ENCODE peak calls at places on chromosomes 5 and 9, in seven cellular contexts. One of them, this sample, is unnamed.

GRCh38 chr9:94697972-94698581 is 28.4 kb upstream of the AOPEP start:
- DNase-seq in A549: no peak
- DNase-seq in K562: no peak
- DNase-seq in body of pancreas: no peak
- DNase-seq in uterus: no peak
- DNase-seq in ovary: no peak
- DNase-seq in endothelial cell of umbilical vein: no peak
- DNase-seq in this sample: no peak

GRCh38 chr9:19151425-19152159 is 24.3 kb upstream of the PLIN2 start:
- DNase-seq in K562: no peak
- DNase-seq in ovary: no peak
- DNase-seq in body of pancreas: no peak
- DNase-seq in A549: no peak
- DNase-seq in endothelial cell of umbilical vein: no peak
- DNase-seq in uterus: no peak
- DNase-seq in this sample: no peak

GRCh38 chr5:81838307-81838906 is 87.5 kb upstream of the SSBP2 start:
- DNase-seq in A549: peak
- DNase-seq in body of pancreas: no peak
- DNase-seq in K562: peak
- DNase-seq in uterus: no peak
- DNase-seq in ovary: no peak
- DNase-seq in endothelial cell of umbilical vein: peak
- DNase-seq in this sample: no peak

GRCh38 chr5:43050384-43050783 is 10.3 kb upstream of the ANXA2R start:
- DNase-seq in A549: no peak
- DNase-seq in K562: no peak
- DNase-seq in endothelial cell of umbilical vein: no peak
- DNase-seq in ovary: no peak
- DNase-seq in uterus: no peak
- DNase-seq in body of pancreas: no peak
- DNase-seq in this sample: no peak

GRCh38 chr5:132214491-132214890 is 13.2 kb downstream of the P4HA2 start:
- DNase-seq in body of pancreas: no peak
- DNase-seq in K562: no peak
- DNase-seq in A549: no peak
- DNase-seq in uterus: no peak
- DNase-seq in endothelial cell of umbilical vein: no peak
- DNase-seq in ovary: no peak
- DNase-seq in this sample: peak

GRCh38 chr9:80701061-80701460 is 988.3 kb downstream of the TLE1 start:
- DNase-seq in A549: no peak
- DNase-seq in endothelial cell of umbilical vein: no peak
- DNase-seq in uterus: no peak
- DNase-seq in body of pancreas: no peak
- DNase-seq in K562: no peak
- DNase-seq in ovary: no peak
- DNase-seq in this sample: no peak

GRCh38 chr5:112548246-112548982 is 129.3 kb upstream of the EPB41L4A start:
- DNase-seq in body of pancreas: no peak
- DNase-seq in ovary: no peak
- DNase-seq in uterus: no peak
- DNase-seq in K562: peak
- DNase-seq in endothelial cell of umbilical vein: peak
- DNase-seq in A549: peak
- DNase-seq in this sample: no peak

GRCh38 chr5:62288118-62288517 is 17.9 kb upstream of the KIF2A start:
- DNase-seq in A549: no peak
- DNase-seq in K562: no peak
- DNase-seq in endothelial cell of umbilical vein: no peak
- DNase-seq in uterus: no peak
- DNase-seq in ovary: no peak
- DNase-seq in body of pancreas: no peak
- DNase-seq in this sample: no peak

GRCh38 chr5:62331921-62332320 is 25.9 kb downstream of the KIF2A start:
- DNase-seq in ovary: no peak
- DNase-seq in body of pancreas: no peak
- DNase-seq in A549: no peak
- DNase-seq in K562: no peak
- DNase-seq in uterus: no peak
- DNase-seq in endothelial cell of umbilical vein: no peak
- DNase-seq in this sample: no peak

GRCh38 chr5:54905942-54906537 is 79.4 kb downstream of the ESM1 start:
- DNase-seq in A549: peak
- DNase-seq in body of pancreas: peak
- DNase-seq in uterus: peak
- DNase-seq in ovary: peak
- DNase-seq in K562: peak
- DNase-seq in endothelial cell of umbilical vein: peak
- DNase-seq in this sample: peak

GRCh38 chr5:41770799-41771198 is 99.4 kb downstream of the OXCT1 start:
- DNase-seq in K562: no peak
- DNase-seq in endothelial cell of umbilical vein: no peak
- DNase-seq in ovary: no peak
- DNase-seq in A549: no peak
- DNase-seq in body of pancreas: no peak
- DNase-seq in uterus: no peak
- DNase-seq in this sample: no peak

GRCh38 chr9:94612071-94612470 is 18.4 kb upstream of the FBP2 start:
- DNase-seq in endothelial cell of umbilical vein: no peak
- DNase-seq in ovary: no peak
- DNase-seq in K562: no peak
- DNase-seq in uterus: no peak
- DNase-seq in A549: no peak
- DNase-seq in body of pancreas: peak
- DNase-seq in this sample: no peak

GRCh38 chr9:132641216-132641615 is 28.6 kb downstream of the DDX31 start:
- DNase-seq in body of pancreas: no peak
- DNase-seq in ovary: no peak
- DNase-seq in uterus: no peak
- DNase-seq in endothelial cell of umbilical vein: no peak
- DNase-seq in A549: no peak
- DNase-seq in K562: no peak
- DNase-seq in this sample: no peak

GRCh38 chr9:132637351-132637750 is 32.4 kb downstream of the DDX31 start:
- DNase-seq in A549: no peak
- DNase-seq in uterus: no peak
- DNase-seq in ovary: no peak
- DNase-seq in endothelial cell of umbilical vein: no peak
- DNase-seq in K562: no peak
- DNase-seq in body of pancreas: no peak
- DNase-seq in this sample: no peak

GRCh38 chr9:132637801-132638200 is 32.0 kb downstream of the DDX31 start:
- DNase-seq in endothelial cell of umbilical vein: no peak
- DNase-seq in K562: no peak
- DNase-seq in A549: no peak
- DNase-seq in ovary: no peak
- DNase-seq in body of pancreas: no peak
- DNase-seq in uterus: no peak
- DNase-seq in this sample: no peak

GRCh38 chr9:132638240-132638639 is 31.5 kb downstream of the DDX31 start:
- DNase-seq in body of pancreas: no peak
- DNase-seq in uterus: no peak
- DNase-seq in ovary: no peak
- DNase-seq in A549: no peak
- DNase-seq in K562: no peak
- DNase-seq in endothelial cell of umbilical vein: no peak
- DNase-seq in this sample: no peak

GRCh38 chr9:132639322-132639721 is 30.5 kb downstream of the DDX31 start:
- DNase-seq in endothelial cell of umbilical vein: no peak
- DNase-seq in ovary: no peak
- DNase-seq in uterus: no peak
- DNase-seq in K562: no peak
- DNase-seq in A549: no peak
- DNase-seq in body of pancreas: peak
- DNase-seq in this sample: no peak
- TF ChIP-seq POLR2A in endothelial cell of umbilical vein: no peak
- TF ChIP-seq POLR2A in ovary: no peak
- TF ChIP-seq POLR2A in uterus: no peak
- TF ChIP-seq POLR2A in K562: no peak
- TF ChIP-seq POLR2A in A549: no peak
- TF ChIP-seq POLR2A in body of pancreas: peak
- TF ChIP-seq POLR2A in this sample: no peak

DNA sequence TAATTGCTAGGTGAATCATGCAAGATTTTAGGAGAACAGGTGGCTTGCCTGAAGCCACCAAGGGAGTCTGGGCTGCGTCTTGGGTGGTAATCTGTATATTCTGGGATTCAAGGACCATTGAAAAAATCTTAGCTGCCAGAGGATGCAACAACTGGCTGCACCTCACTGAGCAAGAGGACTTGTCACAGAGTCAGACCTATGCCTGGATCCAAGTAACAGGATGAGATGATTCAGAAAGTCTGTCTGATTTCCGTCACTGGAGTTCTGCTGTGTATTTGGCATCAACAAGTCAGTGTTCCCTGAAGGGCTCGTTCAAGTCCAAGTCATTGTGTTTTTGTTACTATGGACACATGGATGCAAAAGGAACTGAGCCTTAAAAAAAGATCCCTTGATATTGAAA is 37.8 kb upstream of the CARTPT start:
- DNase-seq in body of pancreas: no peak
- DNase-seq in A549: peak
- DNase-seq in ovary: no peak
- DNase-seq in uterus: no peak
- DNase-seq in K562: no peak
- DNase-seq in endothelial cell of umbilical vein: peak
- DNase-seq in this sample: no peak
- TF ChIP-seq CTCF in body of pancreas: no peak
- TF ChIP-seq CTCF in A549: no peak
- TF ChIP-seq CTCF in ovary: no peak
- TF ChIP-seq CTCF in uterus: no peak
- TF ChIP-seq CTCF in K562: no peak
- TF ChIP-seq CTCF in endothelial cell of umbilical vein: no peak
- TF ChIP-seq CTCF in this sample: no peak

GRCh38 chr5:110852541-110852940 is 113.7 kb downstream of the SLC25A46 start:
- DNase-seq in body of pancreas: no peak
- DNase-seq in endothelial cell of umbilical vein: no peak
- DNase-seq in A549: no peak
- DNase-seq in uterus: no peak
- DNase-seq in ovary: no peak
- DNase-seq in K562: no peak
- DNase-seq in this sample: no peak

GRCh38 chr5:110851357-110851756 is 112.5 kb downstream of the SLC25A46 start:
- DNase-seq in body of pancreas: no peak
- DNase-seq in A549: no peak
- DNase-seq in ovary: no peak
- DNase-seq in K562: no peak
- DNase-seq in uterus: no peak
- DNase-seq in endothelial cell of umbilical vein: no peak
- DNase-seq in this sample: no peak

GRCh38 chr5:110854200-110854599 is 115.4 kb downstream of the SLC25A46 start:
- DNase-seq in ovary: no peak
- DNase-seq in K562: no peak
- DNase-seq in A549: no peak
- DNase-seq in uterus: no peak
- DNase-seq in endothelial cell of umbilical vein: no peak
- DNase-seq in body of pancreas: no peak
- DNase-seq in this sample: no peak

GRCh38 chr5:110853267-110853666 is 114.5 kb downstream of the SLC25A46 start:
- DNase-seq in ovary: no peak
- DNase-seq in body of pancreas: no peak
- DNase-seq in K562: no peak
- DNase-seq in uterus: no peak
- DNase-seq in endothelial cell of umbilical vein: no peak
- DNase-seq in A549: no peak
- DNase-seq in this sample: no peak

GRCh38 chr5:110852053-110852452 is 113.2 kb downstream of the SLC25A46 start:
- DNase-seq in K562: no peak
- DNase-seq in A549: no peak
- DNase-seq in ovary: no peak
- DNase-seq in uterus: no peak
- DNase-seq in body of pancreas: no peak
- DNase-seq in endothelial cell of umbilical vein: no peak
- DNase-seq in this sample: no peak
- H3K27ac ChIP-seq in K562: no peak
- H3K27ac ChIP-seq in A549: no peak
- H3K27ac ChIP-seq in ovary: no peak
- H3K27ac ChIP-seq in uterus: no peak
- H3K27ac ChIP-seq in body of pancreas: no peak
- H3K27ac ChIP-seq in endothelial cell of umbilical vein: no peak
- H3K27ac ChIP-seq in this sample: no peak

DNA sequence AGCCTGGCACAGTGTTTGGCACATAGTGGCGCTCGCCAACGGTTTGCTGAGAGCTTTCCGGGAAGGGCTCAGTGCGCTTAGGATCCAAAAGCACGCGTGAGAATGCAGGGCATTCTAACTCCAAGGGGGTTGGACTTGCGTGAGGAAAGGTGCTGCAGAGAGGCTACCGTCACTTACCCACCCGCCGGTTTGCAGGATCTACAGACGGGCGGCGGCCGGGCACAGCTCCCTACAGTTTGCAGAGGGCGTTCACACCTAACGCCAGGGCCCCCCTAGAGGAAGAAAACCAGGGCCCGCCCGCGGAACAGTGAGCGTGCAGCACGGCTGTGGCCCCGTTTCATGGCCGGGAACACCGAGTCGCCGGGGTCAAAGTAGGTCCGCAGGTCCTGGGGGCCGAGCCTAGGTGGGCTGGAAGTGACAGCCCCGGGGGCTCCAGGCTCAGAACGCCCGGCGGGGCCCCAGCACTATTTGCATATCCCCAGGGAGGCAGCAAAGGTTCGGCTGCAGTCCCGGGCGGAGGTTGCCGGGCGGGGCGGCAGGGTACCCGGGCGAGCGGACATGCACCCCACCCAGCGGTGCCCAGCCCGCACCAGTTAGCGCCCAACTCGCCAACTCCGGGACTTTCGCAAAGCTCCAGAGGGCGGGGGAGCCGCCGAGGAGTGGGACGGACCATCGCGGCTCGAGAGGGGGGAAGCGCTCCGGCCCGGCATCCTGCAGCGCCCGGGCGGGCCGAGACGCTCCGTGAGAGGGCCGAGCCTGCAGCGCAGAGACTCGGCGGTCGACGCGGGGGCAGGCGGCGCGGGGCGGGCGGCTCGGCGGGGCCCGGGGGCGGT is 498 bp upstream of the GALNT10 start:
- DNase-seq in ovary: peak
- DNase-seq in K562: peak
- DNase-seq in A549: peak
- DNase-seq in uterus: peak
- DNase-seq in endothelial cell of umbilical vein: peak
- DNase-seq in body of pancreas: peak
- DNase-seq in this sample: peak
- TF ChIP-seq POLR2A in ovary: no peak
- TF ChIP-seq POLR2A in K562: peak
- TF ChIP-seq POLR2A in A549: peak
- TF ChIP-seq POLR2A in uterus: no peak
- TF ChIP-seq POLR2A in endothelial cell of umbilical vein: peak
- TF ChIP-seq POLR2A in body of pancreas: peak
- TF ChIP-seq POLR2A in this sample: no peak

This sample was measured in sigmoid colon.